ENCODE peak calls at places on chromosomes 7 and 10, in ten cellular contexts. S, J, Q, P, W, C, N, B, G and U are unnamed samples.

GRCh38 chr7:2572101-2572842 is 13.5 kb downstream of the IQCE start:
- DNase-seq in S (no peak), J (peak; percentile 12), Q (peak; percentile 16), P (no peak), W (no peak), C (peak; percentile 97), N (no peak), B (peak; percentile 88), G (peak; percentile 43), U (no peak)

GRCh38 chr10:90197766-90198165 is 496.4 kb downstream of the KIF20B start:
- DNase-seq in S (no peak), J (no peak), Q (no peak), P (peak; percentile 48), W (no peak), C (no peak), N (no peak), B (no peak), G (peak; percentile 36), U (peak; percentile 84)

GRCh38 chr7:95865716-95866371 is 93.5 kb downstream of the DYNC1I1 start:
- DNase-seq in S (peak; percentile 58), J (no peak), Q (no peak), P (peak; percentile 22), W (no peak), C (no peak), N (no peak), B (no peak), G (peak; percentile 45), U (no peak)

GRCh38 chr7:11328309-11328708 is 354.6 kb downstream of the PHF14 start:
- DNase-seq in S (peak; percentile 29), J (no peak), Q (no peak), P (no peak), W (no peak), C (no peak), N (peak; percentile 18), B (no peak), G (no peak), U (no peak)

GRCh38 chr10:124694467-124695195 is 49.5 kb downstream of the FAM53B start:
- DNase-seq in S (no peak), J (no peak), Q (no peak), P (no peak), W (no peak), C (no peak), N (no peak), B (no peak), G (no peak), U (no peak)

GRCh38 chr7:36865019-36865418 is 140.7 kb upstream of the AOAH start:
- DNase-seq in S (no peak), J (no peak), Q (no peak), P (no peak), W (no peak), C (no peak), N (no peak), B (no peak), G (no peak), U (no peak)

GRCh38 chr7:11213246-11213645 is 239.6 kb downstream of the PHF14 start:
- DNase-seq in S (no peak), J (no peak), Q (no peak), P (no peak), W (no peak), C (no peak), N (no peak), B (no peak), G (no peak), U (no peak)

GRCh38 chr7:126083014-126083413 is 1153.4 kb upstream of the POT1 start:
- DNase-seq in S (no peak), J (no peak), Q (no peak), P (no peak), W (no peak), C (no peak), N (no peak), B (no peak), G (no peak), U (no peak)

GRCh38 chr10:101136007-101136707 is 5.1 kb downstream of the TLX1 start:
- DNase-seq in S (no peak), J (no peak), Q (no peak), P (no peak), W (no peak), C (no peak), N (no peak), B (no peak), G (no peak), U (no peak)

GRCh38 chr7:150341263-150342118 is at the start of gene RARRES2:
- DNase-seq in S (peak; percentile 47), J (no peak), Q (no peak), P (peak; percentile 16), W (no peak), C (no peak), N (no peak), B (no peak), G (peak; percentile 79), U (no peak)

GRCh38 chr10:30705625-30706149 is 76.1 kb upstream of the LYZL2 start:
- DNase-seq in S (no peak), J (no peak), Q (no peak), P (no peak), W (no peak), C (no peak), N (no peak), B (no peak), G (no peak), U (no peak)

GRCh38 chr7:114789161-114789560 is 132.7 kb upstream of the MDFIC start:
- DNase-seq in S (no peak), J (no peak), Q (no peak), P (peak; percentile 65), W (no peak), C (no peak), N (no peak), B (no peak), G (peak; percentile 46), U (peak; percentile 46)

GRCh38 chr7:101220295-101220694 is 2.3 kb downstream of the ZNHIT1 start:
- DNase-seq in S (no peak), J (no peak), Q (no peak), P (no peak), W (no peak), C (no peak), N (no peak), B (no peak), G (no peak), U (no peak)

GRCh38 chr10:10513067-10513466 is 504.6 kb upstream of the CELF2 start:
- DNase-seq in S (no peak), J (no peak), Q (no peak), P (no peak), W (no peak), C (no peak), N (no peak), B (no peak), G (no peak), U (no peak)